ENCODE peak calls at places on chromosomes 4 and X, in seven cellular contexts. One of them, this sample, is unnamed.

GRCh38 chrX:31546130-31546529 is 474.3 kb upstream of the FTHL17 start:
- DNase-seq in left ventricle myocardium inferior: no peak
- DNase-seq in DND-41: no peak
- DNase-seq in brain microvascular endothelial cell: peak
- DNase-seq in astrocyte of the cerebellum: peak
- DNase-seq in fibroblast of mammary gland: peak
- DNase-seq in lung: no peak
- DNase-seq in this sample: peak

GRCh38 chrX:7941390-7942042 is 14.3 kb upstream of the PNPLA4 start:
- DNase-seq in left ventricle myocardium inferior: no peak
- DNase-seq in DND-41: peak
- DNase-seq in brain microvascular endothelial cell: peak
- DNase-seq in astrocyte of the cerebellum: peak
- DNase-seq in fibroblast of mammary gland: peak
- DNase-seq in lung: no peak
- DNase-seq in this sample: peak

GRCh38 chrX:140762061-140762460 is 52.5 kb downstream of the LINC00632 start:
- DNase-seq in left ventricle myocardium inferior: no peak
- DNase-seq in DND-41: peak
- DNase-seq in brain microvascular endothelial cell: peak
- DNase-seq in astrocyte of the cerebellum: peak
- DNase-seq in fibroblast of mammary gland: peak
- DNase-seq in lung: peak
- DNase-seq in this sample: peak

GRCh38 chr4:159042097-159042605 is 60.7 kb upstream of the RAPGEF2 start:
- DNase-seq in left ventricle myocardium inferior: no peak
- DNase-seq in DND-41: no peak
- DNase-seq in brain microvascular endothelial cell: peak
- DNase-seq in astrocyte of the cerebellum: no peak
- DNase-seq in fibroblast of mammary gland: no peak
- DNase-seq in lung: peak
- DNase-seq in this sample: no peak

GRCh38 chr4:5863461-5864113 is 29.3 kb downstream of the CRMP1 start:
- DNase-seq in left ventricle myocardium inferior: no peak
- DNase-seq in DND-41: peak
- DNase-seq in brain microvascular endothelial cell: peak
- DNase-seq in astrocyte of the cerebellum: peak
- DNase-seq in fibroblast of mammary gland: peak
- DNase-seq in lung: no peak
- DNase-seq in this sample: peak

GRCh38 chr4:174629265-174629664 is 107.0 kb upstream of the HPGD start:
- DNase-seq in left ventricle myocardium inferior: no peak
- DNase-seq in DND-41: no peak
- DNase-seq in brain microvascular endothelial cell: no peak
- DNase-seq in astrocyte of the cerebellum: no peak
- DNase-seq in fibroblast of mammary gland: peak
- DNase-seq in lung: no peak
- DNase-seq in this sample: no peak

GRCh38 chrX:42290608-42291007 is 367.3 kb upstream of the CASK start:
- DNase-seq in left ventricle myocardium inferior: no peak
- DNase-seq in DND-41: no peak
- DNase-seq in brain microvascular endothelial cell: peak
- DNase-seq in astrocyte of the cerebellum: no peak
- DNase-seq in fibroblast of mammary gland: peak
- DNase-seq in lung: no peak
- DNase-seq in this sample: peak

GRCh38 chrX:130539721-130540321 is 138.0 kb downstream of the RBMX2 start:
- DNase-seq in left ventricle myocardium inferior: peak
- DNase-seq in DND-41: peak
- DNase-seq in brain microvascular endothelial cell: peak
- DNase-seq in astrocyte of the cerebellum: peak
- DNase-seq in fibroblast of mammary gland: peak
- DNase-seq in lung: peak
- DNase-seq in this sample: peak

GRCh38 chr4:4619821-4620220 is 78.0 kb upstream of the STX18 start:
- DNase-seq in left ventricle myocardium inferior: no peak
- DNase-seq in DND-41: no peak
- DNase-seq in brain microvascular endothelial cell: no peak
- DNase-seq in astrocyte of the cerebellum: no peak
- DNase-seq in fibroblast of mammary gland: no peak
- DNase-seq in lung: no peak
- DNase-seq in this sample: no peak

GRCh38 chrX:69093960-69094935 is 71.0 kb downstream of the PJA1 start:
- DNase-seq in left ventricle myocardium inferior: no peak
- DNase-seq in DND-41: peak
- DNase-seq in brain microvascular endothelial cell: peak
- DNase-seq in astrocyte of the cerebellum: peak
- DNase-seq in fibroblast of mammary gland: peak
- DNase-seq in lung: no peak
- DNase-seq in this sample: peak

GRCh38 chr4:6702761-6703160 is 6.9 kb downstream of the MRFAP1L1 start:
- DNase-seq in left ventricle myocardium inferior: no peak
- DNase-seq in DND-41: no peak
- DNase-seq in brain microvascular endothelial cell: no peak
- DNase-seq in astrocyte of the cerebellum: no peak
- DNase-seq in fibroblast of mammary gland: no peak
- DNase-seq in lung: no peak
- DNase-seq in this sample: no peak

GRCh38 chr4:89216866-89217265 is 90.7 kb downstream of the GPRIN3 start:
- DNase-seq in left ventricle myocardium inferior: no peak
- DNase-seq in DND-41: no peak
- DNase-seq in brain microvascular endothelial cell: no peak
- DNase-seq in astrocyte of the cerebellum: no peak
- DNase-seq in fibroblast of mammary gland: no peak
- DNase-seq in lung: no peak
- DNase-seq in this sample: no peak

GRCh38 chr4:187470061-187470460 is 525.5 kb upstream of the ZFP42 start:
- DNase-seq in left ventricle myocardium inferior: no peak
- DNase-seq in DND-41: no peak
- DNase-seq in brain microvascular endothelial cell: no peak
- DNase-seq in astrocyte of the cerebellum: no peak
- DNase-seq in fibroblast of mammary gland: no peak
- DNase-seq in lung: no peak
- DNase-seq in this sample: no peak

DNA sequence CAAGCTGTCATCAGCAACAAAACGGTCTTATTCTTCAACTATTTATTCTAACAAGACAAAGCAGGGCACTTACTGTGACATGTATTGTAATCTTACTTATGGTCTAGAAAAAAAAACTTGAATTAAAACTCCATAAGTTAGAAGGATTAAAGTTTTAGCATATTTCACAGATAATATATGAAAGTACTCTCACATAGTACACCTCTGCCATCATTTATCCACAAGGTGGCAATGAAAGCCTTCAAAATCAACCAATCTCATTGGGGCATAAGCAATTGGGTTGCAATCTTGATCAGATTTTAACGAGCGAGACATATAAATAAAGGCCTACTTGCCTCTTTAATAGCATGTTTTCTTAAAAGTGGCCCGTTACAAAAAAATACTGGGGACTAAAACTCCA is 1382.9 kb downstream of the FAM133A start:
- DNase-seq in left ventricle myocardium inferior: no peak
- DNase-seq in DND-41: no peak
- DNase-seq in brain microvascular endothelial cell: no peak
- DNase-seq in astrocyte of the cerebellum: peak
- DNase-seq in fibroblast of mammary gland: peak
- DNase-seq in lung: no peak
- DNase-seq in this sample: peak
- TF ChIP-seq CTCF in left ventricle myocardium inferior: no peak
- TF ChIP-seq CTCF in DND-41: no peak
- TF ChIP-seq CTCF in brain microvascular endothelial cell: peak
- TF ChIP-seq CTCF in astrocyte of the cerebellum: peak
- TF ChIP-seq CTCF in fibroblast of mammary gland: peak
- TF ChIP-seq CTCF in lung: no peak
- TF ChIP-seq CTCF in this sample: peak

GRCh38 chr4:8846046-8846720 is 25.5 kb downstream of the HMX1 start:
- DNase-seq in left ventricle myocardium inferior: no peak
- DNase-seq in DND-41: no peak
- DNase-seq in brain microvascular endothelial cell: no peak
- DNase-seq in astrocyte of the cerebellum: no peak
- DNase-seq in fibroblast of mammary gland: no peak
- DNase-seq in lung: no peak
- DNase-seq in this sample: no peak

GRCh38 chr4:8847331-8847730 is 24.3 kb downstream of the HMX1 start:
- DNase-seq in left ventricle myocardium inferior: no peak
- DNase-seq in DND-41: no peak
- DNase-seq in brain microvascular endothelial cell: no peak
- DNase-seq in astrocyte of the cerebellum: no peak
- DNase-seq in fibroblast of mammary gland: no peak
- DNase-seq in lung: no peak
- DNase-seq in this sample: no peak

GRCh38 chr4:8846864-8847263 is 24.8 kb downstream of the HMX1 start:
- DNase-seq in left ventricle myocardium inferior: no peak
- DNase-seq in DND-41: no peak
- DNase-seq in brain microvascular endothelial cell: no peak
- DNase-seq in astrocyte of the cerebellum: no peak
- DNase-seq in fibroblast of mammary gland: no peak
- DNase-seq in lung: no peak
- DNase-seq in this sample: no peak

GRCh38 chr4:8848507-8849265 is 23.0 kb downstream of the HMX1 start:
- DNase-seq in left ventricle myocardium inferior: no peak
- DNase-seq in DND-41: no peak
- DNase-seq in brain microvascular endothelial cell: no peak
- DNase-seq in astrocyte of the cerebellum: no peak
- DNase-seq in fibroblast of mammary gland: no peak
- DNase-seq in lung: no peak
- DNase-seq in this sample: no peak

DNA sequence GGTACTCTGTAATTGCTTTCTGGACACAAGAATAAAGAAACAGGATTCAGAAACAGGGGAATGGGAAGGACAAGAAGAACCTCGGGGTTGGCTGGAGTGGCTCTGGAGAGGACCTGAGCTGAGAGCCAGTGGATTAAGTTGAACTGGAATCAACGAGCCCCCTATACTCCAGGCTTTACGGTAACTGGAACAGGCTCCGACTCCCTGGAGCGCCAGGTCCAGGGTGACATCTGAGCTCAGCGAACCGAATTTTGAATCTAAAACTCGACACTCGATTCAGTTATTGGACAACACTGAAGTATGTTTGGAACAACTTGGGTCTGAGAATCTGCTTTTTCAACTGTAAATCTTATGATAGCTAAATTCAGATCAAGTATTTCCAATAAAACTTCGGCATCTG is 23.9 kb downstream of the HMX1 start:
- DNase-seq in left ventricle myocardium inferior: no peak
- DNase-seq in DND-41: no peak
- DNase-seq in brain microvascular endothelial cell: peak
- DNase-seq in astrocyte of the cerebellum: no peak
- DNase-seq in fibroblast of mammary gland: no peak
- DNase-seq in lung: no peak
- DNase-seq in this sample: no peak
- TF ChIP-seq CTCF in left ventricle myocardium inferior: no peak
- TF ChIP-seq CTCF in DND-41: no peak
- TF ChIP-seq CTCF in brain microvascular endothelial cell: no peak
- TF ChIP-seq CTCF in astrocyte of the cerebellum: no peak
- TF ChIP-seq CTCF in fibroblast of mammary gland: no peak
- TF ChIP-seq CTCF in lung: no peak
- TF ChIP-seq CTCF in this sample: no peak

GRCh38 chrX:103175944-103176753 is 38.8 kb upstream of the BEX4 start:
- DNase-seq in left ventricle myocardium inferior: peak
- DNase-seq in DND-41: peak
- DNase-seq in brain microvascular endothelial cell: peak
- DNase-seq in astrocyte of the cerebellum: peak
- DNase-seq in fibroblast of mammary gland: peak
- DNase-seq in lung: peak
- DNase-seq in this sample: peak
- TF ChIP-seq CTCF in left ventricle myocardium inferior: peak
- TF ChIP-seq CTCF in DND-41: peak
- TF ChIP-seq CTCF in brain microvascular endothelial cell: peak
- TF ChIP-seq CTCF in astrocyte of the cerebellum: peak
- TF ChIP-seq CTCF in fibroblast of mammary gland: peak
- TF ChIP-seq CTCF in lung: peak
- TF ChIP-seq CTCF in this sample: peak

DNA sequence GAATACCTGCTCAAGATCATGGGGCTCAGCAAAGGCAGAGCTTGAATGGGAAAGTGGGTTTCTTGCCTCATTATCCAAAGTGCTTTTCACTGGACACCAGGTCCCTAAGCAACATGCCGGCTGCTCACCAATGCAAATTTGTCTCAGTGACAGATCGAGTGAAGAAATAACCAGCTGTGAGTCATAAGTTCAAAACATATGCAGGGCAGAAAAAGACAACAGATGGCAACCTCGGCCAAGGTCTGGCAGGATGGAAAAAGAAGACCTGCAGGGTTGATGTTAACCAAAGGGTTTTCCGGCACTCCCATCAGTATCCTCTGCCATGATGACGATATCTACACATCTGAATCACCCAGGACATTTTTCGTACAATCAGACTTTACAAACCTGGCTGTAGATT is 124.1 kb downstream of the AFAP1 start:
- DNase-seq in left ventricle myocardium inferior: no peak
- DNase-seq in DND-41: no peak
- DNase-seq in brain microvascular endothelial cell: peak
- DNase-seq in astrocyte of the cerebellum: no peak
- DNase-seq in fibroblast of mammary gland: peak
- DNase-seq in lung: no peak
- DNase-seq in this sample: peak
- TF ChIP-seq CTCF in left ventricle myocardium inferior: no peak
- TF ChIP-seq CTCF in DND-41: no peak
- TF ChIP-seq CTCF in brain microvascular endothelial cell: peak
- TF ChIP-seq CTCF in astrocyte of the cerebellum: no peak
- TF ChIP-seq CTCF in fibroblast of mammary gland: peak
- TF ChIP-seq CTCF in lung: no peak
- TF ChIP-seq CTCF in this sample: no peak

DNA sequence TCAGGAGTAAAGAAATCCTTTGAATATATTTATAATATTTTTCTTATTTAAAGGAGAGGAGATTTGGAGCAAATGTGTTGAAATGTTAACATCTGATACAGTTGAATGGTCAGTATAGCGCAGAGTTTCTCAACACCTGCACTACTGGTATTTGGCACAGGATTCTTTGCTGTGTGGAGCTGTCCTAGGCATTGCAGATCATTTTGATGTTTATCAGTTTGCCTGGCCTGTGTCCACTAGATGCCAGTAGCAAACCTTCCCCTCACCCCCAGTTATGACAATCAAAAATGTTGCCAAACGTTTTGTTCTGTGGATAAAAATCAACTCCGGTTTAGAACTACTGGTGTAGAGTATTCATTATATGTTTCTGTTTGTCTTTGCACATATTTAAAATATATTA is 765.3 kb upstream of the SLIT2 start:
- DNase-seq in left ventricle myocardium inferior: no peak
- DNase-seq in DND-41: no peak
- DNase-seq in brain microvascular endothelial cell: peak
- DNase-seq in astrocyte of the cerebellum: no peak
- DNase-seq in fibroblast of mammary gland: no peak
- DNase-seq in lung: no peak
- DNase-seq in this sample: no peak
- TF ChIP-seq CTCF in left ventricle myocardium inferior: no peak
- TF ChIP-seq CTCF in DND-41: no peak
- TF ChIP-seq CTCF in brain microvascular endothelial cell: peak
- TF ChIP-seq CTCF in astrocyte of the cerebellum: no peak
- TF ChIP-seq CTCF in fibroblast of mammary gland: peak
- TF ChIP-seq CTCF in lung: no peak
- TF ChIP-seq CTCF in this sample: peak